ENCODE peak calls at places on chromosomes 11 and 22, in nine cellular contexts. One of them, this sample, is unnamed.

GRCh38 chr11:102115557-102115956 is 5.3 kb downstream of the YAP1 start:
- DNase-seq in upper lobe of right lung: no peak
- DNase-seq in right lobe of liver: no peak
- DNase-seq in HuH-7: peak
- DNase-seq in AML-193: no peak
- DNase-seq in cardiac muscle cell: peak
- DNase-seq in adipocyte: peak
- DNase-seq in stimulated activated naive CD4-positive, alpha-beta T cell treated with Interleukin-2 at 50 U/mL for 16 hours: no peak
- DNase-seq in NCI-H69: no peak
- DNase-seq in this sample: peak

GRCh38 chr11:71562120-71562519 is 3.2 kb upstream of the KRTAP5-10 start:
- DNase-seq in upper lobe of right lung: no peak
- DNase-seq in HuH-7: no peak
- DNase-seq in stimulated activated naive CD4-positive, alpha-beta T cell treated with Interleukin-2 at 50 U/mL for 16 hours: no peak
- DNase-seq in adipocyte: no peak
- DNase-seq in cardiac muscle cell: no peak
- DNase-seq in AML-193: no peak
- DNase-seq in NCI-H69: peak
- DNase-seq in right lobe of liver: no peak
- DNase-seq in this sample: no peak

GRCh38 chr11:9951714-9952275 is 287.9 kb downstream of the SWAP70 start:
- DNase-seq in HuH-7: no peak
- DNase-seq in NCI-H69: no peak
- DNase-seq in stimulated activated naive CD4-positive, alpha-beta T cell treated with Interleukin-2 at 50 U/mL for 16 hours: no peak
- DNase-seq in upper lobe of right lung: no peak
- DNase-seq in adipocyte: peak
- DNase-seq in cardiac muscle cell: no peak
- DNase-seq in AML-193: no peak
- DNase-seq in right lobe of liver: no peak
- DNase-seq in this sample: no peak

GRCh38 chr11:60854847-60855725 is 664 bp downstream of the PTGDR2 start:
- DNase-seq in right lobe of liver: no peak
- DNase-seq in NCI-H69: peak
- DNase-seq in stimulated activated naive CD4-positive, alpha-beta T cell treated with Interleukin-2 at 50 U/mL for 16 hours: no peak
- DNase-seq in adipocyte: no peak
- DNase-seq in cardiac muscle cell: no peak
- DNase-seq in HuH-7: peak
- DNase-seq in upper lobe of right lung: no peak
- DNase-seq in AML-193: no peak
- DNase-seq in this sample: no peak

GRCh38 chr11:60370811-60371297 is 7.5 kb upstream of the MS4A7 start:
- DNase-seq in adipocyte: no peak
- DNase-seq in NCI-H69: peak
- DNase-seq in HuH-7: no peak
- DNase-seq in right lobe of liver: no peak
- DNase-seq in cardiac muscle cell: no peak
- DNase-seq in stimulated activated naive CD4-positive, alpha-beta T cell treated with Interleukin-2 at 50 U/mL for 16 hours: no peak
- DNase-seq in upper lobe of right lung: no peak
- DNase-seq in AML-193: no peak
- DNase-seq in this sample: no peak

GRCh38 chr22:37996079-37996478 is 11.7 kb upstream of the SOX10 start:
- DNase-seq in HuH-7: no peak
- DNase-seq in adipocyte: no peak
- DNase-seq in NCI-H69: peak
- DNase-seq in cardiac muscle cell: no peak
- DNase-seq in right lobe of liver: no peak
- DNase-seq in upper lobe of right lung: no peak
- DNase-seq in AML-193: no peak
- DNase-seq in stimulated activated naive CD4-positive, alpha-beta T cell treated with Interleukin-2 at 50 U/mL for 16 hours: no peak
- DNase-seq in this sample: no peak

GRCh38 chr11:104946907-104947306 is 21.5 kb downstream of the CASP4 start:
- DNase-seq in upper lobe of right lung: no peak
- DNase-seq in stimulated activated naive CD4-positive, alpha-beta T cell treated with Interleukin-2 at 50 U/mL for 16 hours: no peak
- DNase-seq in adipocyte: peak
- DNase-seq in AML-193: peak
- DNase-seq in HuH-7: peak
- DNase-seq in NCI-H69: peak
- DNase-seq in right lobe of liver: no peak
- DNase-seq in cardiac muscle cell: no peak
- DNase-seq in this sample: no peak

GRCh38 chr11:115241899-115242298 is 262.3 kb downstream of the CADM1 start:
- DNase-seq in cardiac muscle cell: no peak
- DNase-seq in AML-193: no peak
- DNase-seq in adipocyte: no peak
- DNase-seq in stimulated activated naive CD4-positive, alpha-beta T cell treated with Interleukin-2 at 50 U/mL for 16 hours: no peak
- DNase-seq in right lobe of liver: no peak
- DNase-seq in HuH-7: no peak
- DNase-seq in NCI-H69: peak
- DNase-seq in upper lobe of right lung: no peak
- DNase-seq in this sample: no peak

GRCh38 chr22:32329202-32329645 is 28.4 kb upstream of the RFPL3 start:
- DNase-seq in NCI-H69: no peak
- DNase-seq in adipocyte: no peak
- DNase-seq in upper lobe of right lung: peak
- DNase-seq in cardiac muscle cell: no peak
- DNase-seq in HuH-7: no peak
- DNase-seq in AML-193: no peak
- DNase-seq in stimulated activated naive CD4-positive, alpha-beta T cell treated with Interleukin-2 at 50 U/mL for 16 hours: no peak
- DNase-seq in right lobe of liver: no peak
- DNase-seq in this sample: no peak

GRCh38 chr11:44286268-44286880 is 23.6 kb downstream of the ALX4 start:
- DNase-seq in stimulated activated naive CD4-positive, alpha-beta T cell treated with Interleukin-2 at 50 U/mL for 16 hours: peak
- DNase-seq in HuH-7: peak
- DNase-seq in upper lobe of right lung: no peak
- DNase-seq in AML-193: peak
- DNase-seq in adipocyte: peak
- DNase-seq in cardiac muscle cell: peak
- DNase-seq in right lobe of liver: peak
- DNase-seq in NCI-H69: peak
- DNase-seq in this sample: no peak

GRCh38 chr11:91303754-91304153 is 920.9 kb upstream of the FAT3 start:
- DNase-seq in HuH-7: no peak
- DNase-seq in stimulated activated naive CD4-positive, alpha-beta T cell treated with Interleukin-2 at 50 U/mL for 16 hours: no peak
- DNase-seq in AML-193: no peak
- DNase-seq in right lobe of liver: no peak
- DNase-seq in adipocyte: no peak
- DNase-seq in NCI-H69: no peak
- DNase-seq in cardiac muscle cell: no peak
- DNase-seq in upper lobe of right lung: no peak
- DNase-seq in this sample: no peak

GRCh38 chr11:94815705-94816344 is 47.7 kb downstream of the AMOTL1 start:
- DNase-seq in HuH-7: no peak
- DNase-seq in stimulated activated naive CD4-positive, alpha-beta T cell treated with Interleukin-2 at 50 U/mL for 16 hours: no peak
- DNase-seq in right lobe of liver: no peak
- DNase-seq in upper lobe of right lung: no peak
- DNase-seq in AML-193: no peak
- DNase-seq in cardiac muscle cell: no peak
- DNase-seq in adipocyte: no peak
- DNase-seq in NCI-H69: peak
- DNase-seq in this sample: peak

GRCh38 chr22:23243006-23243573 is 62.8 kb downstream of the BCR start:
- DNase-seq in adipocyte: no peak
- DNase-seq in HuH-7: no peak
- DNase-seq in right lobe of liver: no peak
- DNase-seq in NCI-H69: no peak
- DNase-seq in upper lobe of right lung: no peak
- DNase-seq in cardiac muscle cell: peak
- DNase-seq in AML-193: no peak
- DNase-seq in stimulated activated naive CD4-positive, alpha-beta T cell treated with Interleukin-2 at 50 U/mL for 16 hours: peak
- DNase-seq in this sample: peak

GRCh38 chr11:102749101-102749725 is 24.5 kb upstream of the MMP8 start:
- DNase-seq in right lobe of liver: no peak
- DNase-seq in adipocyte: no peak
- DNase-seq in NCI-H69: no peak
- DNase-seq in cardiac muscle cell: no peak
- DNase-seq in stimulated activated naive CD4-positive, alpha-beta T cell treated with Interleukin-2 at 50 U/mL for 16 hours: no peak
- DNase-seq in upper lobe of right lung: no peak
- DNase-seq in AML-193: no peak
- DNase-seq in HuH-7: no peak
- DNase-seq in this sample: no peak

GRCh38 chr22:20750461-20751184 is 23.3 kb upstream of the SERPIND1 start:
- DNase-seq in right lobe of liver: peak
- DNase-seq in cardiac muscle cell: peak
- DNase-seq in HuH-7: no peak
- DNase-seq in upper lobe of right lung: peak
- DNase-seq in stimulated activated naive CD4-positive, alpha-beta T cell treated with Interleukin-2 at 50 U/mL for 16 hours: peak
- DNase-seq in AML-193: no peak
- DNase-seq in adipocyte: peak
- DNase-seq in NCI-H69: peak
- DNase-seq in this sample: no peak

GRCh38 chr11:132054822-132055221 is 684.4 kb downstream of the NTM start:
- DNase-seq in AML-193: no peak
- DNase-seq in NCI-H69: no peak
- DNase-seq in adipocyte: peak
- DNase-seq in cardiac muscle cell: no peak
- DNase-seq in HuH-7: no peak
- DNase-seq in right lobe of liver: no peak
- DNase-seq in upper lobe of right lung: no peak
- DNase-seq in stimulated activated naive CD4-positive, alpha-beta T cell treated with Interleukin-2 at 50 U/mL for 16 hours: no peak
- DNase-seq in this sample: no peak

GRCh38 chr11:61052182-61052972 is 49.9 kb upstream of the CD5 start:
- DNase-seq in adipocyte: no peak
- DNase-seq in stimulated activated naive CD4-positive, alpha-beta T cell treated with Interleukin-2 at 50 U/mL for 16 hours: no peak
- DNase-seq in cardiac muscle cell: no peak
- DNase-seq in HuH-7: no peak
- DNase-seq in right lobe of liver: no peak
- DNase-seq in upper lobe of right lung: no peak
- DNase-seq in AML-193: no peak
- DNase-seq in NCI-H69: no peak
- DNase-seq in this sample: no peak

GRCh38 chr11:67371549-67372231 is 1.7 kb downstream of the CLCF1 start:
- DNase-seq in upper lobe of right lung: peak
- DNase-seq in NCI-H69: peak
- DNase-seq in adipocyte: peak
- DNase-seq in AML-193: peak
- DNase-seq in cardiac muscle cell: peak
- DNase-seq in stimulated activated naive CD4-positive, alpha-beta T cell treated with Interleukin-2 at 50 U/mL for 16 hours: peak
- DNase-seq in HuH-7: peak
- DNase-seq in right lobe of liver: peak
- DNase-seq in this sample: no peak

GRCh38 chr11:61890536-61891330 is 612 bp downstream of the FADS3 start:
- DNase-seq in cardiac muscle cell: peak
- DNase-seq in right lobe of liver: peak
- DNase-seq in adipocyte: peak
- DNase-seq in upper lobe of right lung: peak
- DNase-seq in HuH-7: peak
- DNase-seq in NCI-H69: peak
- DNase-seq in AML-193: peak
- DNase-seq in stimulated activated naive CD4-positive, alpha-beta T cell treated with Interleukin-2 at 50 U/mL for 16 hours: peak
- DNase-seq in this sample: no peak

GRCh38 chr11:1966531-1966930 is 19.4 kb downstream of the MRPL23 start:
- DNase-seq in HuH-7: no peak
- DNase-seq in cardiac muscle cell: no peak
- DNase-seq in upper lobe of right lung: peak
- DNase-seq in stimulated activated naive CD4-positive, alpha-beta T cell treated with Interleukin-2 at 50 U/mL for 16 hours: no peak
- DNase-seq in AML-193: no peak
- DNase-seq in right lobe of liver: no peak
- DNase-seq in adipocyte: no peak
- DNase-seq in NCI-H69: no peak
- DNase-seq in this sample: no peak

GRCh38 chr11:16606784-16607674 is 131.4 kb upstream of the C11orf58 start:
- DNase-seq in stimulated activated naive CD4-positive, alpha-beta T cell treated with Interleukin-2 at 50 U/mL for 16 hours: no peak
- DNase-seq in cardiac muscle cell: peak
- DNase-seq in adipocyte: peak
- DNase-seq in NCI-H69: peak
- DNase-seq in upper lobe of right lung: peak
- DNase-seq in right lobe of liver: peak
- DNase-seq in AML-193: no peak
- DNase-seq in HuH-7: peak
- DNase-seq in this sample: peak

GRCh38 chr22:40237241-40237640 is 59.5 kb downstream of the TNRC6B start:
- DNase-seq in NCI-H69: no peak
- DNase-seq in AML-193: no peak
- DNase-seq in cardiac muscle cell: no peak
- DNase-seq in upper lobe of right lung: no peak
- DNase-seq in right lobe of liver: no peak
- DNase-seq in HuH-7: no peak
- DNase-seq in stimulated activated naive CD4-positive, alpha-beta T cell treated with Interleukin-2 at 50 U/mL for 16 hours: no peak
- DNase-seq in adipocyte: no peak
- DNase-seq in this sample: no peak

GRCh38 chr11:112267188-112267591 is 6.5 kb upstream of the PLET1 start:
- DNase-seq in upper lobe of right lung: no peak
- DNase-seq in HuH-7: no peak
- DNase-seq in cardiac muscle cell: peak
- DNase-seq in NCI-H69: no peak
- DNase-seq in right lobe of liver: no peak
- DNase-seq in stimulated activated naive CD4-positive, alpha-beta T cell treated with Interleukin-2 at 50 U/mL for 16 hours: no peak
- DNase-seq in adipocyte: no peak
- DNase-seq in AML-193: no peak
- DNase-seq in this sample: no peak

GRCh38 chr11:43341159-43341558 is 17.6 kb upstream of the TTC17 start:
- DNase-seq in right lobe of liver: no peak
- DNase-seq in NCI-H69: no peak
- DNase-seq in upper lobe of right lung: no peak
- DNase-seq in adipocyte: no peak
- DNase-seq in HuH-7: no peak
- DNase-seq in stimulated activated naive CD4-positive, alpha-beta T cell treated with Interleukin-2 at 50 U/mL for 16 hours: no peak
- DNase-seq in AML-193: no peak
- DNase-seq in cardiac muscle cell: no peak
- DNase-seq in this sample: no peak

GRCh38 chr11:45665206-45665932 is at the start of gene CHST1:
- DNase-seq in adipocyte: peak
- DNase-seq in HuH-7: no peak
- DNase-seq in stimulated activated naive CD4-positive, alpha-beta T cell treated with Interleukin-2 at 50 U/mL for 16 hours: no peak
- DNase-seq in AML-193: no peak
- DNase-seq in upper lobe of right lung: peak
- DNase-seq in right lobe of liver: peak
- DNase-seq in cardiac muscle cell: peak
- DNase-seq in NCI-H69: peak
- DNase-seq in this sample: no peak

GRCh38 chr11:114102993-114103896 is 43.7 kb downstream of the ZBTB16 start:
- DNase-seq in stimulated activated naive CD4-positive, alpha-beta T cell treated with Interleukin-2 at 50 U/mL for 16 hours: no peak
- DNase-seq in adipocyte: no peak
- DNase-seq in AML-193: no peak
- DNase-seq in NCI-H69: no peak
- DNase-seq in HuH-7: no peak
- DNase-seq in right lobe of liver: no peak
- DNase-seq in upper lobe of right lung: no peak
- DNase-seq in cardiac muscle cell: no peak
- DNase-seq in this sample: no peak

GRCh38 chr11:84969103-84969502 is 658.0 kb downstream of the DLG2 start:
- DNase-seq in AML-193: no peak
- DNase-seq in adipocyte: no peak
- DNase-seq in stimulated activated naive CD4-positive, alpha-beta T cell treated with Interleukin-2 at 50 U/mL for 16 hours: no peak
- DNase-seq in HuH-7: no peak
- DNase-seq in cardiac muscle cell: peak
- DNase-seq in NCI-H69: no peak
- DNase-seq in right lobe of liver: no peak
- DNase-seq in upper lobe of right lung: no peak
- DNase-seq in this sample: no peak

GRCh38 chr11:35748644-35749043 is 86.1 kb downstream of the TRIM44 start:
- DNase-seq in HuH-7: no peak
- DNase-seq in AML-193: no peak
- DNase-seq in cardiac muscle cell: no peak
- DNase-seq in upper lobe of right lung: no peak
- DNase-seq in adipocyte: no peak
- DNase-seq in stimulated activated naive CD4-positive, alpha-beta T cell treated with Interleukin-2 at 50 U/mL for 16 hours: no peak
- DNase-seq in right lobe of liver: no peak
- DNase-seq in NCI-H69: peak
- DNase-seq in this sample: no peak

GRCh38 chr22:38652858-38653257 is 3.3 kb downstream of the FAM227A start:
- DNase-seq in stimulated activated naive CD4-positive, alpha-beta T cell treated with Interleukin-2 at 50 U/mL for 16 hours: no peak
- DNase-seq in HuH-7: no peak
- DNase-seq in AML-193: no peak
- DNase-seq in adipocyte: no peak
- DNase-seq in upper lobe of right lung: no peak
- DNase-seq in cardiac muscle cell: no peak
- DNase-seq in right lobe of liver: no peak
- DNase-seq in NCI-H69: peak
- DNase-seq in this sample: no peak

GRCh38 chr11:122509091-122509490 is 146.4 kb upstream of the UBASH3B start:
- DNase-seq in AML-193: no peak
- DNase-seq in upper lobe of right lung: no peak
- DNase-seq in stimulated activated naive CD4-positive, alpha-beta T cell treated with Interleukin-2 at 50 U/mL for 16 hours: no peak
- DNase-seq in right lobe of liver: no peak
- DNase-seq in cardiac muscle cell: no peak
- DNase-seq in NCI-H69: no peak
- DNase-seq in HuH-7: no peak
- DNase-seq in adipocyte: no peak
- DNase-seq in this sample: no peak

GRCh38 chr11:3382613-3383275 is 3.8 kb upstream of the ZNF195 start:
- DNase-seq in upper lobe of right lung: no peak
- DNase-seq in HuH-7: no peak
- DNase-seq in AML-193: no peak
- DNase-seq in cardiac muscle cell: no peak
- DNase-seq in NCI-H69: no peak
- DNase-seq in right lobe of liver: no peak
- DNase-seq in stimulated activated naive CD4-positive, alpha-beta T cell treated with Interleukin-2 at 50 U/mL for 16 hours: no peak
- DNase-seq in adipocyte: no peak
- DNase-seq in this sample: no peak

This sample was measured in neuronal stem cell.